ENCODE peak calls at places on chromosomes 4 and X, in ten cellular contexts. B is heart left ventricle; P is astrocyte of the spinal cord; W is foreskin fibroblast; O is A549; E is CD8-positive, alpha-beta T cell; X is hepatocyte; T is adipocyte; J is AG10803; H is K562. V is an unnamed sample.

GRCh38 chr4:120918788-120919187 is 3.7 kb downstream of the PRDM5 start:
- DNase-seq in E (no peak), O (no peak), B (peak), X (no peak), W (peak), H (no peak), T (peak), P (peak), J (peak), V (peak)

GRCh38 chr4:38782452-38783108 is at the start of gene TLR10:
- DNase-seq in B (no peak), H (peak), T (peak), J (peak), E (no peak), X (peak), W (peak), P (peak), O (peak), V (peak)

GRCh38 chr4:79864470-79865190 is 208.4 kb downstream of the ANTXR2 start:
- DNase-seq in W (no peak), T (no peak), P (no peak), E (no peak), J (no peak), X (no peak), B (no peak), O (no peak), H (no peak), V (peak)

GRCh38 chrX:47936224-47936939 is 67.4 kb downstream of the ZNF182 start:
- DNase-seq in E (no peak), J (no peak), X (peak), W (no peak), P (no peak), H (peak), T (no peak), O (no peak), B (no peak), V (peak)

GRCh38 chrX:115591856-115592842 is 31.2 kb downstream of the PLS3 start:
- DNase-seq in T (no peak), E (no peak), W (no peak), P (no peak), X (no peak), H (no peak), O (no peak), B (no peak), J (no peak), V (peak)

GRCh38 chrX:48030237-48030636 is 23.4 kb downstream of the SPACA5 start:
- DNase-seq in P (no peak), B (no peak), E (no peak), J (no peak), O (no peak), T (no peak), H (no peak), W (no peak), X (no peak), V (no peak)

GRCh38 chrX:7690842-7691241 is 152.1 kb upstream of the VCX start:
- DNase-seq in X (no peak), P (no peak), J (no peak), T (no peak), H (no peak), O (no peak), W (no peak), E (no peak), B (no peak), V (no peak)

GRCh38 chr4:173191623-173192041 is 23.0 kb downstream of the GALNT7 start:
- DNase-seq in O (no peak), P (peak), T (peak), J (no peak), B (no peak), W (peak), X (peak), H (no peak), E (no peak), V (peak)

GRCh38 chr4:106986486-106986885 is 49.6 kb downstream of the DKK2 start:
- DNase-seq in H (no peak), E (no peak), B (no peak), P (peak), O (no peak), T (peak), X (no peak), J (peak), W (peak), V (peak)

GRCh38 chrX:129523076-129524055 is at the start of gene SMARCA1:
- DNase-seq in J (peak), O (peak), P (peak), B (peak), X (peak), H (peak), W (peak), T (peak), E (no peak), V (peak)

GRCh38 chr4:140151700-140152014 is 2.3 kb downstream of the MAML3 start:
- DNase-seq in P (peak), B (peak), J (peak), E (no peak), W (peak), T (peak), X (peak), H (peak), O (peak), V (peak)

GRCh38 chrX:15221321-15221720 is 48.6 kb downstream of the ASB9 start:
- DNase-seq in B (no peak), E (no peak), W (no peak), H (no peak), X (no peak), O (no peak), J (peak), P (no peak), T (no peak), V (peak)

GRCh38 chr4:93776386-93777080 is 52.0 kb upstream of the ATOH1 start:
- DNase-seq in W (peak), B (no peak), O (peak), E (no peak), T (peak), J (no peak), X (no peak), P (peak), H (no peak), V (peak)

GRCh38 chr4:140839888-140840790 is 84.0 kb upstream of the TBC1D9 start:
- DNase-seq in X (peak), E (no peak), T (peak), H (no peak), B (no peak), O (no peak), P (peak), W (no peak), J (peak), V (no peak)

GRCh38 chr4:118968006-118968405 is 79.4 kb downstream of the SYNPO2 start:
- DNase-seq in H (no peak), X (peak), B (peak), O (no peak), J (peak), P (peak), T (peak), W (peak), E (no peak), V (peak)
- H3K4me3 ChIP-seq in H (no peak), X (no peak), B (no peak), O (no peak), J (peak), P (no peak), T (peak), W (peak), E (no peak), V (peak)

DNA sequence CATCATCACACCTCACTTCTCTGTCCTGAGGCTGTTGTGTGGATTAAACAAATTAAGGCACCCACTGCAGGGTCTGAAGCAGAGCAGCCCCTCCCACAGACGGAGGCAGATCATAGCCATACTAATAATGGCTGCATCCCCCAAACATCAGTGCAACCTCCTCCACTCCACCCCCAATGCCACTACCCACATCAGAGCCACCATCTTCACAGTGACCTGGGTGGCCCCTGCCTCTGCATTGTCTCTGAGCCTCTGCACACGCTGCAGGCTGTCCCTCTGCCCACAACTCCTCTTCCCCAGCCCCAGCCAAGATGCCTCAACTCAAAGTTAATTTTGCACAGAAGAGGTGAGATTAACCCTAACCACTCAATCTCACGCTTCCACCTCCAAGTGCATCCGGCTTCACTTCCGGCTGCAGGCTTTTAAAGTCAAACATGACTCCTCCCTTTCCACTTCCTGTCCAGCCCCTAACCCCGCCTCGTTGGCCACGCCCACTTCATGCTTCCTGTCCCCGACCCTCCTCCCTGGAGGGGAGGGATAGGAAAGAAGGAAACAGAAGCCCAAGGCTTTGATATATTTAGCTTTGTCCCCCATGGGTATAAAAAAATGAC is 22.7 kb downstream of the JAKMIP1 start:
- DNase-seq in T (no peak), W (no peak), P (no peak), J (no peak), B (no peak), O (no peak), X (no peak), E (peak), H (peak), V (no peak)
- H3K4me3 ChIP-seq in T (no peak), W (no peak), P (no peak), J (no peak), B (no peak), O (no peak), X (no peak), E (no peak), H (no peak), V (no peak)

GRCh38 chrX:153469811-153470410 is 465 bp downstream of the HAUS7 start:
- DNase-seq in J (peak), T (peak), P (peak), H (peak), B (no peak), X (peak), W (peak), O (peak), E (no peak), V (no peak)

GRCh38 chrX:153471663-153472280 is 1.4 kb upstream of the HAUS7 start:
- DNase-seq in J (peak), X (no peak), T (peak), B (no peak), W (peak), P (peak), O (no peak), H (no peak), E (no peak), V (peak)

GRCh38 chrX:153468008-153468580 is 2.3 kb downstream of the HAUS7 start:
- DNase-seq in J (peak), W (no peak), P (no peak), E (no peak), T (no peak), B (peak), H (no peak), X (no peak), O (no peak), V (peak)

GRCh38 chrX:153473126-153473525 is 2.8 kb upstream of the HAUS7 start:
- DNase-seq in T (no peak), J (no peak), H (no peak), W (no peak), X (no peak), O (no peak), B (no peak), E (no peak), P (no peak), V (no peak)

GRCh38 chrX:153470411-153471363 is at the start of gene HAUS7:
- DNase-seq in E (peak), W (peak), X (peak), B (peak), T (peak), O (peak), J (peak), H (peak), P (peak), V (peak)
- H3K4me3 ChIP-seq in E (peak), W (peak), X (peak), B (peak), T (peak), O (peak), J (peak), H (peak), P (peak), V (peak)

GRCh38 chr4:88275949-88276515 is 8.3 kb downstream of the PPM1K start:
- DNase-seq in H (no peak), B (no peak), J (peak), P (no peak), O (no peak), E (no peak), T (no peak), X (no peak), W (no peak), V (peak)

GRCh38 chr4:88276952-88277710 is 7.2 kb downstream of the PPM1K start:
- DNase-seq in P (no peak), X (no peak), W (no peak), T (no peak), B (no peak), E (no peak), O (no peak), J (no peak), H (no peak), V (no peak)

GRCh38 chr4:88283661-88284377 is 542 bp downstream of the PPM1K start:
- DNase-seq in H (peak), P (peak), B (peak), X (peak), O (peak), W (peak), T (peak), E (peak), J (peak), V (peak)

GRCh38 chr4:88277711-88278025 is 6.7 kb downstream of the PPM1K start:
- DNase-seq in T (no peak), H (no peak), W (no peak), J (no peak), X (no peak), O (no peak), B (no peak), P (no peak), E (no peak), V (no peak)

DNA sequence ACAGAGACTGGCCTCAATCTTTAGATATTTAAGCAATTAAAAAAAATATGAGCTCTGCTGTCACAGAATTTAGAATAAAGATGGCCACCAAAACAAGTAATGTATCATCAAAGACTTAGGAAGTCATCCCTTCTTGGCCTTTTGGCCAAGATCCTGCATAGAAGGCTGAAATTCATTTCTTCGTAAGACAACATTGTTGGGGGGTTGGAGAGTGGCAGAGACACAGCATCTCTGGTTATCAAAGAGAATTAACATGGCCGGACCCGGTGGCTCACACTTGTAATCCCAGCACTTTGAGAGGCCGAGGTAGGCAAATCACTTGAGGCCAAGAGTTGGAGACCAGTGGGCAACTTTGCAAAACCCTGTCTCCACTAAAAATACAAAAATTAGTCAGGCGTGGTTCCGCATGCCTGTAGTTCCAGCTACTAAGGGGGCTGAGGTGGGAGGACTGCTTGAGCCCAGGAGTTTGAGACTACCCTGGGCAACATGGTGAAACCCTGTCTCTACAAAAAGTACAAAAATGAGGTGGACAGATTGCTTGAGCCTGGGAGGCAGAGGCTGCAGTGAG is 4.0 kb downstream of the PPM1K start:
- DNase-seq in T (no peak), B (no peak), J (no peak), E (no peak), O (no peak), W (no peak), X (no peak), H (no peak), P (no peak), V (no peak)
- H3K4me3 ChIP-seq in T (no peak), B (peak), J (no peak), E (no peak), O (no peak), W (no peak), X (no peak), H (no peak), P (no peak), V (no peak)

V was measured in fibroblast of lung.